ENCODE peak calls at places on chromosomes 3 and 15, in seven cellular contexts. M, J, Z, T, Q, C and O are unnamed samples.

GRCh38 chr15:68463996-68464395 is 32.0 kb upstream of the ITGA11 start:
- DNase-seq in M (no peak), J (no peak), Z (no peak), T (no peak), Q (no peak), C (no peak), O (no peak)

GRCh38 chr3:59809750-59810444 is 760.1 kb upstream of the CFAP20DC start:
- DNase-seq in M (no peak), J (no peak), Z (no peak), T (no peak), Q (peak; percentile 61), C (no peak), O (no peak)

GRCh38 chr3:115577000-115577399 is 46.3 kb upstream of the GAP43 start:
- DNase-seq in M (no peak), J (no peak), Z (no peak), T (no peak), Q (no peak), C (no peak), O (no peak)

GRCh38 chr3:57948080-57948671 is 60.0 kb upstream of the FLNB start:
- DNase-seq in M (no peak), J (no peak), Z (no peak), T (no peak), Q (no peak), C (no peak), O (no peak)

GRCh38 chr15:77118787-77119410 is 48.0 kb upstream of the TSPAN3 start:
- DNase-seq in M (peak; percentile 42), J (peak; percentile 35), Z (no peak), T (peak; percentile 40), Q (peak; percentile 69), C (peak; percentile 45), O (no peak)

GRCh38 chr3:182058488-182058887 is 346.8 kb downstream of the SOX2 start:
- DNase-seq in M (no peak), J (no peak), Z (no peak), T (peak; percentile 42), Q (no peak), C (no peak), O (no peak)

GRCh38 chr3:112089956-112090898 is 4.0 kb downstream of the C3orf52 start:
- DNase-seq in M (no peak), J (no peak), Z (no peak), T (no peak), Q (no peak), C (no peak), O (no peak)

GRCh38 chr15:26970712-26971210 is at the start of gene GABRG3:
- DNase-seq in M (peak; percentile 42), J (no peak), Z (no peak), T (no peak), Q (peak; percentile 82), C (no peak), O (no peak)

GRCh38 chr3:160968731-160969130 is 136.4 kb downstream of the B3GALNT1 start:
- DNase-seq in M (no peak), J (no peak), Z (no peak), T (no peak), Q (peak; percentile 9), C (no peak), O (no peak)

GRCh38 chr3:23861689-23862088 is 55.1 kb downstream of the NKIRAS1 start:
- DNase-seq in M (no peak), J (no peak), Z (no peak), T (no peak), Q (no peak), C (no peak), O (no peak)

GRCh38 chr3:156614642-156615511 is 59.5 kb upstream of the TIPARP start:
- DNase-seq in M (no peak), J (no peak), Z (no peak), T (no peak), Q (peak; percentile 11), C (no peak), O (no peak)

GRCh38 chr3:189961525-189962161 is 159.1 kb downstream of the P3H2 start:
- DNase-seq in M (peak; percentile 71), J (peak; percentile 77), Z (peak; percentile 85), T (peak; percentile 83), Q (peak; percentile 94), C (no peak), O (peak; percentile 82)

GRCh38 chr15:25677719-25678497 is 185.2 kb downstream of the ATP10A start:
- DNase-seq in M (no peak), J (no peak), Z (peak; percentile 34), T (no peak), Q (no peak), C (no peak), O (no peak)

GRCh38 chr3:72661115-72661457 is 187.2 kb downstream of the SHQ1 start:
- DNase-seq in M (peak; percentile 90), J (peak; percentile 93), Z (peak; percentile 92), T (peak; percentile 86), Q (no peak), C (no peak), O (no peak)

GRCh38 chr15:92394327-92395175 is 870 bp downstream of the ST8SIA2 start:
- DNase-seq in M (no peak), J (no peak), Z (no peak), T (no peak), Q (peak; percentile 64), C (no peak), O (no peak)

GRCh38 chr15:92392966-92393286 is 755 bp upstream of the ST8SIA2 start:
- DNase-seq in M (no peak), J (no peak), Z (no peak), T (no peak), Q (peak; percentile 33), C (no peak), O (no peak)

GRCh38 chr15:92395176-92395521 is 1.5 kb downstream of the ST8SIA2 start:
- DNase-seq in M (no peak), J (no peak), Z (no peak), T (no peak), Q (no peak), C (no peak), O (no peak)

GRCh38 chr15:92393287-92393993 is at the start of gene ST8SIA2:
- DNase-seq in M (no peak), J (no peak), Z (no peak), T (no peak), Q (peak; percentile 87), C (no peak), O (no peak)

GRCh38 chr15:92393994-92394326 is 279 bp downstream of the ST8SIA2 start:
- DNase-seq in M (no peak), J (no peak), Z (no peak), T (no peak), Q (peak; percentile 64), C (no peak), O (no peak)
- H3K36me3 ChIP-seq in M (no peaks in the 10 kb centered on the region), J (no peaks in the 10 kb centered on the region), Z (no peaks in the 10 kb centered on the region), T (no peaks in the 10 kb centered on the region), Q (no peaks in the 10 kb centered on the region), C (no peaks in the 10 kb centered on the region), O (no peaks in the 10 kb centered on the region)

DNA sequence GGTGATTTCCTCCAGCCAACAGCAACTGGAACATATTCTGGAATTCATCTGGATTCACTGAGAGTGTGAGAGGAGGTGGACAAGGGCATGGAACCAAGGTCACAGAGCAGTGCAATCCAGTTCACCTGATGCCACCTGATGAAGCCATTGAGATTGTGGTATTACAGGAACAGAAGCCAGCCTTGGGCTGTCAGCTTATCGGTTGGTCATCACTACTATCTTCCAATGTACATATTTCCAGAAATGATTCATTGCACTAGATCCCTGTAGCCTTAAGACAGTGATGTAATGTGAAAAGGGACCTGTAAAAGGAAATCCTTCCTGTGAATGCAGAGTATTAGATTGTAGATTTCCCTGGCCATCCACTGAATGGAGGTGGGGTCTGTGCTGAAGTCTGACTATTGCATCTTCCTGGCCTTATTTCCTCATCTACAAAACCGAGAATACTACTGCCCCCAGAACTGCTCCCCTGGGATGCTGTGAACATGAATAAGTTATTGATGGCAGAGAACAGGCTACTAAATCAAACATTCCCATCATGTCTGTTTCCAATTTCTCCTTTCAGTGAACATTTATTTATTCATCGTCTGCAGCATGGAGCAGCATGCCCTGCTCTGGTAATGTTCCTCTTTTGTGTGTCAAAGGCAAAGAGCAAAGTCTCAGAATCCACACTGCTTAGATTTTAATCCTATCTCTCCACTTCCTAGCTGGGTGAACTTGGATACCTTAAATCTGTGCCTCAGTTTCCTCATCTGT is 47.4 kb upstream of the TPM1 start:
- DNase-seq in M (peak; percentile 29), J (no peak), Z (no peak), T (no peak), Q (no peak), C (no peak), O (no peak)
- TF ChIP-seq POLR2AphosphoS5 in M (peak; percentile 57), J (no peak), Z (no peak), T (no peak), Q (no peak), C (no peak), O (no peak)

GRCh38 chr3:40309925-40310635 is 573 bp downstream of the EIF1B start:
- DNase-seq in M (no peak), J (peak; percentile 41), Z (peak; percentile 76), T (peak; percentile 33), Q (peak; percentile 52), C (no peak), O (peak; percentile 82)
- H3K27ac ChIP-seq in M (peak overlapping the region; percentile 82), J (peak overlapping the region; percentile 96), Z (peak overlapping the region; percentile 90), T (peak overlapping the region; percentile 97), Q (peak overlapping the region; percentile 98), C (peak overlapping the region; percentile 87), O (peak overlapping the region; percentile 93)

GRCh38 chr15:47561102-47561501 is 156.2 kb upstream of the SEMA6D start:
- DNase-seq in M (no peak), J (no peak), Z (no peak), T (no peak), Q (no peak), C (no peak), O (no peak)
- H3K36me3 ChIP-seq in M (no peaks in the 10 kb centered on the region), J (no peaks in the 10 kb centered on the region), Z (no peaks in the 10 kb centered on the region), T (no peaks in the 10 kb centered on the region), Q (no peaks in the 10 kb centered on the region), C (no peaks in the 10 kb centered on the region), O (no peaks in the 10 kb centered on the region)

GRCh38 chr3:143309622-143310190 is 190.1 kb downstream of the CHST2 start:
- DNase-seq in M (no peak), J (no peak), Z (no peak), T (no peak), Q (no peak), C (no peak), O (no peak)

GRCh38 chr3:143306419-143306818 is 186.8 kb downstream of the CHST2 start:
- DNase-seq in M (peak; percentile 55), J (no peak), Z (no peak), T (peak; percentile 29), Q (no peak), C (no peak), O (no peak)

GRCh38 chr3:143302638-143303171 is 183.1 kb downstream of the CHST2 start:
- DNase-seq in M (no peak), J (peak; percentile 39), Z (no peak), T (no peak), Q (peak; percentile 7), C (no peak), O (no peak)

GRCh38 chr3:143311096-143311495 is 191.5 kb downstream of the CHST2 start:
- DNase-seq in M (no peak), J (no peak), Z (no peak), T (no peak), Q (no peak), C (no peak), O (no peak)

GRCh38 chr3:143307613-143308183 is 188.1 kb downstream of the CHST2 start:
- DNase-seq in M (no peak), J (no peak), Z (no peak), T (peak; percentile 37), Q (no peak), C (no peak), O (no peak)
- TF ChIP-seq POLR2AphosphoS5 in M (no peak), J (no peak), Z (no peak), T (no peak), Q (no peak), C (no peak), O (no peak)